ENCODE peak calls at places on chromosomes 12 and 14, in eight cellular contexts. B is H1, C is colonic mucosa, G is caudate nucleus, P is right cardiac atrium, D is mammary epithelial cell, E is right atrium auricular region, A is AG04450. K is an unnamed sample.

GRCh38 chr14:23916446-23916845 is 37.1 kb upstream of the DHRS4 start:
- DNase-seq in G (no peak), B (no peak), E (peak), P (no peak), D (no peak), A (no peak), C (no peak), K (no peak)

GRCh38 chr12:66044731-66045130 is 85.8 kb downstream of the LLPH start:
- DNase-seq in A (no peak), E (no peak), D (peak), B (no peak), P (no peak), G (no peak), C (no peak), K (no peak)

GRCh38 chr12:52280319-52280795 is 5.9 kb downstream of the KRT86 start:
- DNase-seq in E (peak), P (no peak), A (peak), B (no peak), G (no peak), C (no peak), D (peak), K (peak)

GRCh38 chr14:78758333-78758732 is 588.2 kb downstream of the NRXN3 start:
- DNase-seq in D (peak), C (no peak), B (no peak), E (no peak), A (no peak), P (no peak), G (no peak), K (no peak)

GRCh38 chr12:132249747-132250478 is 79.5 kb downstream of the GALNT9 start:
- DNase-seq in E (no peak), A (no peak), G (no peak), D (no peak), P (no peak), B (no peak), C (no peak), K (no peak)

GRCh38 chr12:5003025-5003666 is 40.5 kb upstream of the KCNA5 start:
- DNase-seq in P (peak), D (peak), B (peak), C (peak), E (peak), G (peak), A (peak), K (no peak)

GRCh38 chr12:85016423-85016822 is 19.7 kb downstream of the TSPAN19 start:
- DNase-seq in A (peak), C (no peak), P (no peak), D (peak), G (no peak), E (no peak), B (no peak), K (no peak)

GRCh38 chr12:105057174-105057573 is 27.1 kb downstream of the ALDH1L2 start:
- DNase-seq in P (no peak), B (no peak), D (no peak), A (no peak), E (no peak), C (no peak), G (no peak), K (no peak)

GRCh38 chr14:55747186-55747585 is 167.2 kb downstream of the KTN1 start:
- DNase-seq in E (no peak), P (no peak), A (no peak), D (no peak), G (no peak), B (no peak), C (no peak), K (no peak)

GRCh38 chr14:55749201-55749812 is 169.3 kb downstream of the KTN1 start:
- DNase-seq in P (no peak), C (no peak), A (no peak), D (peak), G (no peak), E (no peak), B (no peak), K (no peak)

GRCh38 chr14:55752580-55753365 is 172.8 kb downstream of the KTN1 start:
- DNase-seq in A (peak), C (no peak), P (no peak), G (no peak), D (peak), B (no peak), E (no peak), K (no peak)

GRCh38 chr14:55746533-55746932 is 166.5 kb downstream of the KTN1 start:
- DNase-seq in B (no peak), G (no peak), P (no peak), A (no peak), D (no peak), C (no peak), E (no peak), K (no peak)

DNA sequence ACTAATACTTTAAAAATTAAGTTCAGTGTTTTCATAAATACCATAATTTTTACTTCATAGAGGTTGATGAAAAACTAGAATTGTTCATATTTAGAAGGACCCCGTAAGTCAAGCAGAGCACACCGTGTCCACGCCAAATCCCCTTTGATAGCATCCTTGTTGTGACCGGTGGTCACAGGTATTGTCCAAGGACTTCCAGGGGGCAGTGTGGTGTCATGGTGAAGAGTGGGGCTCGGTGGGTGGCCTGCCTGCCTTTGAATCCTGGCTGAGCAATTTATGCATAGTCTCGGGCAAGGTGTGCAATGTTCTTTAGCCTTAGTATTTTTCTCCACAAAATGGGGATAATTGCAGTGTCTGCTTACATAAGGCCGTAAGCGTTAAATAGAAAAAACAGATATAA is 169.9 kb downstream of the KTN1 start:
- DNase-seq in C (no peak), G (no peak), E (no peak), B (no peak), P (no peak), A (no peak), D (no peak), K (peak)
- H3K27ac ChIP-seq in C (no peak), G (no peak), E (no peak), B (no peak), P (no peak), A (no peak), D (no peak), K (no peak)

DNA sequence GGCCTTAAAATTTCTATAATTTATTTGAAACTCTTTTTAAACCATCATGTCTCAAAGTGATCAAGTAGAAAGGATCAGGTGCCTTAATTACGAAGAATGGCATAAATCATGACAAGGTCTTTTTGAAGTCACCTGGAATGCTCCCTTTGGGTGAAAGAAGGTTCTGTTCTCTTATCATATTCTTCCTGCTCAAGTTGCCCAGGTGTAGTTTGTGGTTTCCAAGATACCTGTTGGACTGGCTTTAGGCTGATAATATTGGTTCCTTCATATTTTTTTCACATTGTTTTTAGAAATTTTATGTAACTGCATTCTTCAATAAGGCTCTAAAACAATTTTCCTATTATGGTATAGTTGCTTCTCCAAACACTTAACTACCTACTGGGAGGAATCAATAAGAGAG is 29.2 kb downstream of the RASSF3 start:
- DNase-seq in P (no peak), G (no peak), D (no peak), B (no peak), E (no peak), C (no peak), A (no peak), K (no peak)
- H3K27ac ChIP-seq in P (no peak), G (no peak), D (no peak), B (no peak), E (no peak), C (peak), A (no peak), K (no peak)

GRCh38 chr14:75427126-75427481 is 718 bp upstream of the JDP2 start:
- DNase-seq in A (no peak), B (no peak), D (no peak), G (no peak), P (peak), E (no peak), C (no peak), K (no peak)
- H3K27ac ChIP-seq in A (peak), B (no peak), D (no peak), G (peak), P (peak), E (peak), C (peak), K (peak)

GRCh38 chr12:47102845-47103666 is 23.3 kb upstream of the AMIGO2 start:
- DNase-seq in B (no peak), A (peak), E (no peak), C (no peak), D (peak), P (no peak), G (no peak), K (no peak)
- H3K27ac ChIP-seq in B (no peak), A (peak), E (peak), C (no peak), D (no peak), P (no peak), G (no peak), K (peak)

DNA sequence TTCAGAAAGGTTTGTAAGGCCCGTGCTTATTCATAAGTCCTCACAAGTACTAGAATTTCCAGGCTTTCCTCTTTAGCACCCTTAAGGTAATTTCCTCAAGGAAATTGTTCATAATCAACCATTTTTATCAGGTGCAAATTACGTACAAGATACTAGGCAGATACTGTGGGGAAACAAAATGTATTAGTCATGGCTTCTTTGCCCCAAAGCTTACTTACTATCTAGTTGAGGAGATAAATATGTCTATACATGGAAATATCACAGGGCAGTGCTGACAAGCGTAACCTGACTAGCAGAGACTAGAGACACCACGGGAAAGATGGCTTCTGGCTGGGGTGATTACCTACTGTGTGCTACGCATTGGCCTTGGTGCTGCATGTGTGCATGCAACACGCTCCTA is 22.5 kb downstream of the MAX start:
- DNase-seq in C (no peak), E (no peak), B (no peak), D (no peak), G (no peak), A (no peak), P (no peak), K (no peak)
- H3K27ac ChIP-seq in C (no peak), E (no peak), B (no peak), D (no peak), G (no peak), A (no peak), P (no peak), K (no peak)